ENCODE peak calls at places on chromosomes 7 and 10, in seven cellular contexts. H, W, A, T, C, Q and O are unnamed samples.
A peak's percentile ranks its signal among the peaks of the same experiment; 100 is the strongest.

GRCh38 chr7:141511370-141512335 is 39.6 kb upstream of the AGK start:
- DNase-seq in H (peak; percentile 62), W (no peak), A (no peak), T (peak; percentile 74), C (no peak), Q (no peak), O (no peak)

GRCh38 chr10:119480667-119481066 is 61.9 kb downstream of the RGS10 start:
- DNase-seq in H (no peak), W (no peak), A (no peak), T (no peak), C (no peak), Q (no peak), O (no peak)

GRCh38 chr7:120053390-120053961 is 219.5 kb upstream of the KCND2 start:
- DNase-seq in H (no peak), W (no peak), A (peak; percentile 82), T (no peak), C (peak; percentile 93), Q (no peak), O (no peak)

GRCh38 chr7:81499262-81500116 is 270.4 kb downstream of the HGF start:
- DNase-seq in H (no peak), W (peak; percentile 23), A (peak; percentile 89), T (peak; percentile 83), C (peak; percentile 85), Q (no peak), O (peak; percentile 64)

GRCh38 chr10:33365871-33366411 is 31.5 kb upstream of the NRP1 start:
- DNase-seq in H (no peak), W (no peak), A (peak; percentile 98), T (no peak), C (peak; percentile 77), Q (no peak), O (no peak)

GRCh38 chr7:128682125-128682524 is 10.0 kb downstream of the GARIN1A start:
- DNase-seq in H (no peak), W (no peak), A (no peak), T (no peak), C (no peak), Q (no peak), O (no peak)

GRCh38 chr7:54542920-54543539 is 855 bp downstream of the VSTM2A start:
- DNase-seq in H (peak; percentile 64), W (no peak), A (peak; percentile 5), T (peak; percentile 80), C (peak; percentile 5), Q (no peak), O (peak; percentile 62)

GRCh38 chr10:100186253-100186780 is 488 bp upstream of the ERLIN1 start:
- DNase-seq in H (no peak), W (no peak), A (peak; percentile 41), T (no peak), C (no peak), Q (no peak), O (no peak)

GRCh38 chr7:127717502-127718125 is 65.6 kb downstream of the SND1 start:
- DNase-seq in H (no peak), W (no peak), A (peak; percentile 17), T (no peak), C (no peak), Q (no peak), O (no peak)

GRCh38 chr10:75012471-75012870 is 99.0 kb upstream of the SAMD8 start:
- DNase-seq in H (no peak), W (no peak), A (no peak), T (no peak), C (no peak), Q (no peak), O (no peak)

GRCh38 chr10:48194830-48195229 is 79.7 kb downstream of the FRMPD2 start:
- DNase-seq in H (no peak), W (no peak), A (no peak), T (no peak), C (no peak), Q (no peak), O (no peak)

GRCh38 chr10:63267414-63268138 is 134.4 kb downstream of the NRBF2 start:
- DNase-seq in H (no peak), W (peak; percentile 5), A (peak; percentile 94), T (peak; percentile 91), C (peak; percentile 85), Q (no peak), O (no peak)

GRCh38 chr7:30635798-30636197 is 41.1 kb downstream of the GARS1 start:
- DNase-seq in H (no peak), W (no peak), A (no peak), T (no peak), C (no peak), Q (no peak), O (no peak)

GRCh38 chr7:142153400-142153799 is 41.9 kb downstream of the MGAM2 start:
- DNase-seq in H (no peak), W (peak; percentile 7), A (no peak), T (no peak), C (no peak), Q (no peak), O (no peak)

GRCh38 chr7:117875566-117875965 is 2.3 kb upstream of the CTTNBP2 start:
- DNase-seq in H (peak; percentile 75), W (no peak), A (peak; percentile 28), T (peak; percentile 89), C (peak; percentile 55), Q (peak; percentile 58), O (peak; percentile 32)

GRCh38 chr7:144835668-144836544 is at the start of gene TPK1:
- DNase-seq in H (peak; percentile 96), W (peak; percentile 95), A (peak; percentile 66), T (peak; percentile 97), C (peak; percentile 91), Q (peak; percentile 89), O (peak; percentile 86)

GRCh38 chr10:130847170-130847569 is 464.4 kb downstream of the TCERG1L start:
- DNase-seq in H (no peak), W (no peak), A (no peak), T (peak; percentile 51), C (no peak), Q (no peak), O (no peak)

GRCh38 chr7:108026647-108027046 is 23.7 kb upstream of the LAMB1 start:
- DNase-seq in H (no peak), W (no peak), A (no peak), T (no peak), C (no peak), Q (no peak), O (no peak)

GRCh38 chr7:150307129-150307528 is 16.0 kb upstream of the LRRC61 start:
- DNase-seq in H (no peak), W (no peak), A (no peak), T (no peak), C (no peak), Q (no peak), O (no peak)

GRCh38 chr10:118408145-118408544 is 66.0 kb upstream of the FAM204A start:
- DNase-seq in H (no peak), W (no peak), A (no peak), T (peak; percentile 17), C (no peak), Q (no peak), O (no peak)

DNA sequence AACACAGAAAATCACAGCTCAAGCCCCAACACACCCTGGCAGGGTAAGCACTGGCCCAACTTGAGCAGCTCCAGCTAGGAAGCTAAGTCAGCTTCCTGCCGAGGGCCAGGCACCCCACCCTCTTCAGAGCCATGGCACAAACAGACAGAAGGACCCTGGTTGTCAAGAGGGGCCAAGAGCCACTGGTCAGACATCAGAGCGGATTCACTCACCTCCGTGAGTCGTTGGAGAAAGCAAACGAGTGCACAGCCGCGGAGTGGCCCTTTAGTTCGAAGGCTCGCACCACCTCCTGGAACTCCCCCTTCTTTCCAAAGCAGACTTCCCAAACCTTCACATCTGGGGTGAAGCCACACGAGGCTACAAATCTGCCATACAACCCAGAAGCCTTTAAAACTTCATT is 7.4 kb downstream of the TBL2 start:
- DNase-seq in H (no peak), W (no peak), A (no peak), T (no peak), C (no peak), Q (no peak), O (no peak)
- H2BK5ac ChIP-seq in H (no peak overlapping the region), W (no peak overlapping the region), A (no peak overlapping the region), T (no peak overlapping the region), C (no peak overlapping the region), Q (no peak overlapping the region), O (no peak overlapping the region)

GRCh38 chr7:133573554-133574265 is 320.8 kb downstream of the EXOC4 start:
- DNase-seq in H (no peak), W (no peak), A (no peak), T (no peak), C (no peak), Q (no peak), O (no peak)

GRCh38 chr7:133575726-133576125 is 322.8 kb downstream of the EXOC4 start:
- DNase-seq in H (no peak), W (no peak), A (no peak), T (no peak), C (no peak), Q (no peak), O (no peak)

GRCh38 chr7:133572087-133572486 is 319.2 kb downstream of the EXOC4 start:
- DNase-seq in H (no peak), W (no peak), A (no peak), T (no peak), C (no peak), Q (no peak), O (no peak)

GRCh38 chr7:133572853-133573252 is 320.0 kb downstream of the EXOC4 start:
- DNase-seq in H (no peak), W (no peak), A (peak; percentile 25), T (no peak), C (no peak), Q (no peak), O (no peak)

DNA sequence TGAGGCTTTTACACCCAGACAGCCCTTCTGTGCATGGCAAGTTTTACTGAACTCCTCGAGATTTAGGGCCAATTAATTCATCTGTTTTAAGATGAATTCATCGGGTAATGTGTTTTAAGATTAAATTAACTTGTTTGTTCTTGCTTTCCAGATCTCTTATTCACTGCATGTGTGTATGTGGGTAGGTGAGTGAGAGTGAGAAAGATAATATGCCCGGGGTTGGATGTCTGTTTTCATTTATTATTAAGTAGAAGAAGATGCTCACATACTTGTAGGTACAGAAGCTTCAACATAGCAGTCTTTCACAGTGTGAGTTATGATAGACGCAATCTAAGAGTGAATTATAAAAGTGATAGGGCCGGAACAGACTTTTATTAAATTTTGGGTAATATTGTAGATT is 323.9 kb downstream of the EXOC4 start:
- DNase-seq in H (no peak), W (no peak), A (no peak), T (no peak), C (no peak), Q (no peak), O (no peak)
- H2AK5ac ChIP-seq in H (no peak overlapping the region), W (no peak overlapping the region), A (no peak overlapping the region), T (no peak overlapping the region), C (no peak overlapping the region), Q (no peak overlapping the region), O (no peak overlapping the region)

GRCh38 chr7:121676168-121676567 is 196.8 kb upstream of the PTPRZ1 start:
- DNase-seq in H (no peak), W (no peak), A (no peak), T (no peak), C (no peak), Q (no peak), O (no peak)
- H2BK5ac ChIP-seq in H (no peak overlapping the region), W (no peak overlapping the region), A (no peak overlapping the region), T (no peak overlapping the region), C (no peak overlapping the region), Q (no peak overlapping the region), O (no peak overlapping the region)

DNA sequence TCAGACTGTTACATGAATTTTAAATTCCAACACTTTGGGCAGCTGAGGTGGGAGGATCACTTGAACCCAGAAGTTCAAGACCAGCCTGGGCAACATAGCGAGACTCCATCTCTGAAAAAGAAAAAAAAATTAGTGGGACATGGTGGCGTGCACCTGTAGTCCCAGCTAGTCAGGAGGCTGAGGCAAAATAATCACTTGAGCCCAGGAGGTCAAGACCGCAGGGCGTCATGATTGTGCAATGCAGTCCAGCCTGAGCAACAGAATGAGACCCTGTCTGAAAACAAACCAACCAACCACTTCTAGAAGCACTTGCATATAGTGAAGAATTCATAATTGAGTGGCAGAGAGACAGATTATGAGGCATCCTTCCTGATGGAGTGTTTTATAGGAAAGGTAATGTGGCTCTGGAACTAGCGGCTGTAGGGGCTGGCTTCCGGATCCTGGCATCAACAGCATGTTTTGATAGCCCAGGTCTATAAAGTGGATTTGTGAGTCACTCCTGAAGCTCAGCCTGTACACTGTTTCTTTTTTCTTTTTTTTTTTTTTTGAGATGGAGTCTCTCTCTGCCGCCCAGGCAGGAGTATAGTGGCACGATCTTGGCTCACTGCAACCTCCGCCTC is 40.3 kb upstream of the RSBN1L start:
- DNase-seq in H (no peak), W (no peak), A (peak; percentile 19), T (no peak), C (no peak), Q (no peak), O (no peak)
- H2AK5ac ChIP-seq in H (no peak overlapping the region), W (no peak overlapping the region), A (no peak overlapping the region), T (no peak overlapping the region), C (no peak overlapping the region), Q (no peak overlapping the region), O (no peak overlapping the region)